ENCODE peak calls at places on chromosomes 13 and 19, in four cellular contexts. N is left ventricle myocardium inferior, L is M059J, Z is GM03348. Y is an unnamed sample.

GRCh38 chr13:31056650-31057275 is 104.9 kb downstream of the HSPH1 start:
- DNase-seq in N (no peak), L (no peak), Z (peak), Y (no peak)

GRCh38 chr19:54325194-54325621 is 12.2 kb upstream of the LILRA5 start:
- DNase-seq in N (no peak), L (peak), Z (peak), Y (peak)

GRCh38 chr13:24630851-24631341 is 49.3 kb upstream of the ATP12A start:
- DNase-seq in N (no peak), L (peak), Z (no peak), Y (no peak)

GRCh38 chr19:29767039-29767735 is 44.6 kb upstream of the CCNE1 start:
- DNase-seq in N (no peak), L (no peak), Z (no peak), Y (no peak)

GRCh38 chr19:51125421-51126075 is 842 bp downstream of the SIGLEC9 start:
- DNase-seq in N (no peak), L (no peak), Z (no peak), Y (no peak)

GRCh38 chr19:28929026-28929425 is 283.9 kb downstream of the UQCRFS1 start:
- DNase-seq in N (no peak), L (no peak), Z (no peak), Y (no peak)

GRCh38 chr19:45761714-45762113 is 7.3 kb downstream of the SIX5 start:
- DNase-seq in N (no peak), L (no peak), Z (no peak), Y (no peak)

GRCh38 chr13:30808600-30808999 is 73.3 kb downstream of the ALOX5AP start:
- DNase-seq in N (no peak), L (peak), Z (peak), Y (no peak)

GRCh38 chr13:19766637-19767036 is 16.1 kb downstream of the PSPC1 start:
- DNase-seq in N (no peak), L (no peak), Z (no peak), Y (no peak)

GRCh38 chr13:40442191-40442590 is 224.2 kb downstream of the FOXO1 start:
- DNase-seq in N (peak), L (no peak), Z (no peak), Y (no peak)

GRCh38 chr13:92158335-92158734 is 759.9 kb downstream of the GPC5 start:
- DNase-seq in N (no peak), L (peak), Z (no peak), Y (no peak)

GRCh38 chr13:40631605-40632004 is 34.8 kb downstream of the FOXO1 start:
- DNase-seq in N (no peak), L (no peak), Z (no peak), Y (no peak)

GRCh38 chr13:32911506-32911905 is 104.7 kb upstream of the KL start:
- DNase-seq in N (no peak), L (peak), Z (peak), Y (peak)

GRCh38 chr19:30288957-30289735 is 83.0 kb upstream of the ZNF536 start:
- DNase-seq in N (no peak), L (no peak), Z (no peak), Y (no peak)

GRCh38 chr13:113882266-113882627 is 18.4 kb upstream of the GAS6 start:
- DNase-seq in N (peak), L (no peak), Z (no peak), Y (no peak)

GRCh38 chr19:13228561-13228960 is 78.3 kb downstream of the IER2 start:
- DNase-seq in N (no peak), L (no peak), Z (no peak), Y (no peak)

GRCh38 chr13:73715114-73715909 is 418.9 kb downstream of the KLF12 start:
- DNase-seq in N (no peak), L (no peak), Z (no peak), Y (no peak)

GRCh38 chr13:25675060-25675459 is 303.3 kb downstream of the ATP8A2 start:
- DNase-seq in N (no peak), L (no peak), Z (no peak), Y (no peak)

GRCh38 chr13:74142257-74142656 is 8.1 kb upstream of the KLF12 start:
- DNase-seq in N (no peak), L (no peak), Z (no peak), Y (no peak)

GRCh38 chr19:17391371-17392151 is 2.4 kb downstream of the CCDC194 start:
- DNase-seq in N (no peak), L (no peak), Z (no peak), Y (peak)